ENCODE peak calls at places on chromosomes 16 and 17, in six cellular contexts. O, F, N, T, P and A are unnamed samples. For H3K27me3 and H3K9me3, the result is how much of the 10 kb centered on the place peaks cover.

GRCh38 chr17:7315570-7316243 is 547 bp upstream of the GPS2 start:
- DNase-seq in O (no peak), F (peak), N (no peak), T (no peak), P (no peak), A (no peak)

GRCh38 chr16:75244225-75244792 is 7.1 kb downstream of the BCAR1 start:
- DNase-seq in O (no peak), F (no peak), N (no peak), T (no peak), P (no peak), A (peak)

GRCh38 chr17:41907633-41908539 is 10.9 kb downstream of the ACLY start:
- DNase-seq in O (no peak), F (no peak), N (no peak), T (no peak), P (no peak), A (peak)

GRCh38 chr17:43791589-43791988 is 11.4 kb downstream of the CFAP97D1 start:
- DNase-seq in O (peak), F (peak), N (no peak), T (no peak), P (peak), A (no peak)

GRCh38 chr17:79936661-79937434 is 97.6 kb upstream of the CBX4 start:
- DNase-seq in O (no peak), F (no peak), N (no peak), T (no peak), P (no peak), A (no peak)

GRCh38 chr16:83402969-83403368 is 404.8 kb upstream of the HSBP1 start:
- DNase-seq in O (no peak), F (peak), N (no peak), T (no peak), P (no peak), A (no peak)

GRCh38 chr16:66150691-66151090 is 215.8 kb upstream of the CDH5 start:
- DNase-seq in O (no peak), F (no peak), N (no peak), T (no peak), P (no peak), A (peak)

GRCh38 chr17:82495844-82496528 is 23.5 kb upstream of the FOXK2 start:
- DNase-seq in O (peak), F (peak), N (no peak), T (peak), P (peak), A (no peak)

GRCh38 chr16:51569204-51569911 is 418.3 kb upstream of the SALL1 start:
- DNase-seq in O (no peak), F (peak), N (no peak), T (no peak), P (no peak), A (peak)

GRCh38 chr17:39598047-39598481 is 9.7 kb downstream of the NEUROD2 start:
- DNase-seq in O (no peak), F (no peak), N (no peak), T (no peak), P (peak), A (no peak)

GRCh38 chr16:68636064-68636551 is 9.0 kb upstream of the CDH3 start:
- DNase-seq in O (no peak), F (peak), N (no peak), T (no peak), P (no peak), A (peak)

DNA sequence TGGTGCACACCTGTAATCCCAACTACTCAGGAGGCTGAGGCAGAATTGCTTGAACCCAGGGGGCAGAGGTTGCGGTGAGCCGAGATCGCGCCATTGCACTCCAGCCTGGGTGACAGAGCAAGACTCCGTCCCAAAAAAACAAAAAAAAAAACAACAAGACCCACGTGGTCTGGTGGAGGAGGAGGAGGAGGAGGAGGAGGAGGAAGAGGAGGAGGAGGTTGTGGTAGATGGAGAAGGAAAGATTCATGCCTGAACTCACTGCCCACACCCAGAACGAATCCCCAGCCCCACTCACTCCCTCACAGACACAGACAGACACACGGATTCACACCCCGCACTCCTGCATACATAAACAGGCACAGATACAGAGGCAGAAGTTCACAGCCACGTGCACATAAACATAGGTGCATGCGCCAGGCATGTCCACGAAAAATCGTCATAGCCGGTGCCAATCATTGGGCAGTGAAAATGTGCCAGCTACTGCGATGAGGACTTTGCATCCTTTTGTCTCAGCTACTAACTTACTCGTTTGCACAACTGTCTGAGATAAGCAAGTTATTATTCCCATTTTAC is 138.5 kb downstream of the WSCD1 start:
- DNase-seq in O (no peak), F (no peak), N (no peak), T (no peak), P (peak), A (no peak)
- H3K27me3 ChIP-seq in O (under half), F (under half), N (under half), T (under half), P (under half), A (under half)

DNA sequence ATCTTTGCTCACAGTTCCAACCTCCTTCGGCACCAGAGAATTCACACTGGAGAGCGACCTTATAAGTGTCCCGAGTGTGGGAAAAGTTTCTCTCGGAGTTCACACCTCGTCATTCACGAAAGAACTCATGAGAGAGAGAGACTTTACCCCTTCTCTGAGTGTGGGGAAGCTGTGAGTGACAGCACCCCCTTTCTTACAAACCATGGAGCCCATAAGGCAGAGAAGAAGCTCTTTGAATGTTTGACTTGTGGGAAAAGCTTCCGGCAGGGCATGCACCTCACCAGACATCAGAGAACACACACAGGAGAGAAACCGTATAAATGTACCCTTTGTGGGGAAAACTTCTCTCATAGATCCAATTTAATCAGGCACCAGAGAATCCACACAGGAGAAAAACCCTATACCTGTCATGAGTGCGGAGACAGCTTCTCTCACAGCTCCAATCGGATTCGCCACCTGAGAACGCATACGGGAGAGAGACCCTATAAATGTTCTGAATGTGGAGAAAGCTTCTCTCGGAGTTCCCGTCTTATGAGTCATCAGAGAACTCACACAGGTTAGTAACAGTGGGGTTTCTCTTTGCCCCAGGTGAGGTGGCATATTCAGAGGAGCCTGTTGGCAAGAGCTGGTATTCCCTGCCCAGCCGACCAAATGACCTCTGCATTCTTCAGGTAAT is 6.8 kb downstream of the ZNF263 start:
- DNase-seq in O (no peak), F (no peak), N (no peak), T (no peak), P (no peak), A (no peak)
- H3K9me3 ChIP-seq in O (under half), F (half or more), N (half or more), T (under half), P (half or more), A (half or more)

GRCh38 chr16:28061702-28062101 is 1.8 kb downstream of the GSG1L start:
- DNase-seq in O (no peak), F (no peak), N (no peak), T (no peak), P (no peak), A (no peak)
- H3K27me3 ChIP-seq in O (under half), F (under half), N (half or more), T (under half), P (half or more), A (under half)

GRCh38 chr16:10345629-10346028 is 40.2 kb upstream of the ATF7IP2 start:
- DNase-seq in O (no peak), F (no peak), N (no peak), T (no peak), P (no peak), A (no peak)
- H3K9me3 ChIP-seq in O (under half), F (under half), N (under half), T (under half), P (under half), A (under half)

GRCh38 chr17:72122002-72122310 is 1.1 kb downstream of the SOX9 start:
- DNase-seq in O (no peak), F (peak), N (no peak), T (no peak), P (no peak), A (peak)
- H3K27me3 ChIP-seq in O (under half), F (under half), N (under half), T (under half), P (half or more), A (under half)